ENCODE peak calls at places on chromosomes 7 and 10, in ten cellular contexts. U, O, M, G, A, V, Q, R, F and W are unnamed samples.

GRCh38 chr10:8133146-8133545 is 78.7 kb downstream of the GATA3 start:
- ATAC-seq in U (no peak), O (no peak), M (no peak), G (peak; percentile 8), A (no peak), V (no peak), Q (no peak), R (no peak), F (no peak), W (no peak)

GRCh38 chr10:94042001-94042813 is 48.5 kb downstream of the PLCE1 start:
- ATAC-seq in U (peak; percentile 70), O (peak; percentile 82), M (no peak), G (no peak), A (peak; percentile 86), V (no peak), Q (peak; percentile 31), R (no peak), F (peak; percentile 72), W (peak; percentile 95)

GRCh38 chr7:129657363-129657762 is 45.8 kb downstream of the NRF1 start:
- ATAC-seq in U (no peak), O (no peak), M (no peak), G (no peak), A (no peak), V (no peak), Q (no peak), R (no peak), F (peak; percentile 22), W (no peak)

GRCh38 chr7:16627236-16627635 is 18.3 kb downstream of the ANKMY2 start:
- ATAC-seq in U (no peak), O (no peak), M (no peak), G (no peak), A (no peak), V (no peak), Q (no peak), R (no peak), F (no peak), W (no peak)

GRCh38 chr10:1256139-1256720 is 200.0 kb downstream of the WDR37 start:
- ATAC-seq in U (no peak), O (no peak), M (no peak), G (no peak), A (no peak), V (no peak), Q (no peak), R (no peak), F (no peak), W (no peak)

GRCh38 chr10:131345691-131346090 is 34.2 kb upstream of the TCERG1L start:
- ATAC-seq in U (no peak), O (no peak), M (no peak), G (no peak), A (no peak), V (no peak), Q (no peak), R (no peak), F (no peak), W (no peak)

GRCh38 chr7:17530249-17530648 is 231.8 kb downstream of the AHR start:
- ATAC-seq in U (peak; percentile 96), O (peak; percentile 61), M (no peak), G (no peak), A (peak; percentile 36), V (no peak), Q (peak; percentile 49), R (no peak), F (no peak), W (no peak)

GRCh38 chr10:80409121-80409520 is 770 bp downstream of the PRXL2A start:
- ATAC-seq in U (no peak), O (no peak), M (no peak), G (no peak), A (no peak), V (no peak), Q (no peak), R (no peak), F (no peak), W (no peak)

GRCh38 chr10:83222832-83223742 is 916.2 kb upstream of the GHITM start:
- ATAC-seq in U (no peak), O (peak; percentile 7), M (no peak), G (no peak), A (peak; percentile 87), V (no peak), Q (no peak), R (no peak), F (no peak), W (no peak)

GRCh38 chr7:33771422-33771821 is 133.9 kb upstream of the BMPER start:
- ATAC-seq in U (no peak), O (no peak), M (no peak), G (no peak), A (no peak), V (no peak), Q (peak; percentile 68), R (no peak), F (no peak), W (no peak)

GRCh38 chr7:116455009-116455408 is 44.5 kb upstream of the CAV2 start:
- ATAC-seq in U (no peak), O (no peak), M (no peak), G (no peak), A (no peak), V (no peak), Q (no peak), R (no peak), F (no peak), W (peak; percentile 63)

GRCh38 chr10:87734987-87735827 is 75.5 kb downstream of the PAPSS2 start:
- ATAC-seq in U (peak; percentile 76), O (peak; percentile 85), M (no peak), G (peak; percentile 53), A (peak; percentile 96), V (no peak), Q (peak; percentile 79), R (no peak), F (peak; percentile 97), W (peak; percentile 93)

GRCh38 chr7:130426541-130426940 is 14.3 kb downstream of the CEP41 start:
- ATAC-seq in U (no peak), O (no peak), M (no peak), G (no peak), A (no peak), V (peak; percentile 100), Q (no peak), R (peak; percentile 83), F (no peak), W (no peak)

GRCh38 chr7:14095233-14095950 is 105.9 kb upstream of the ETV1 start:
- ATAC-seq in U (no peak), O (no peak), M (no peak), G (no peak), A (no peak), V (no peak), Q (no peak), R (no peak), F (no peak), W (no peak)